ENCODE peak calls at places on chromosomes 3 and 15, in five cellular contexts. One of them, this sample, is unnamed.

GRCh38 chr15:78909160-78909695 is 35.6 kb downstream of the CTSH start:
- DNase-seq in HFFc6: no peak
- DNase-seq in kidney epithelial cell: no peak
- DNase-seq in frontal cortex: no peak
- DNase-seq in AG08395: no peak
- DNase-seq in this sample: no peak

GRCh38 chr3:44297255-44297654 is 41.3 kb upstream of the TCAIM start:
- DNase-seq in HFFc6: no peak
- DNase-seq in kidney epithelial cell: no peak
- DNase-seq in frontal cortex: no peak
- DNase-seq in AG08395: no peak
- DNase-seq in this sample: no peak

GRCh38 chr3:59451041-59451763 is 401.4 kb upstream of the CFAP20DC start:
- DNase-seq in HFFc6: no peak
- DNase-seq in kidney epithelial cell: no peak
- DNase-seq in frontal cortex: no peak
- DNase-seq in AG08395: peak; percentile 32
- DNase-seq in this sample: no peak

GRCh38 chr3:142588708-142589107 is 7.5 kb upstream of the PLS1 start:
- DNase-seq in HFFc6: no peak
- DNase-seq in kidney epithelial cell: no peak
- DNase-seq in frontal cortex: no peak
- DNase-seq in AG08395: no peak
- DNase-seq in this sample: no peak

GRCh38 chr3:14318638-14319037 is 83.8 kb upstream of the SLC6A6 start:
- DNase-seq in HFFc6: no peak
- DNase-seq in kidney epithelial cell: no peak
- DNase-seq in frontal cortex: no peak
- DNase-seq in AG08395: no peak
- DNase-seq in this sample: no peak

GRCh38 chr15:35393403-35393802 is 152.6 kb downstream of the DPH6 start:
- DNase-seq in HFFc6: peak; percentile 21
- DNase-seq in kidney epithelial cell: no peak
- DNase-seq in frontal cortex: no peak
- DNase-seq in AG08395: peak; percentile 26
- DNase-seq in this sample: no peak

GRCh38 chr3:128482857-128483656 is 9.9 kb downstream of the GATA2 start:
- DNase-seq in HFFc6: peak; percentile 93
- DNase-seq in kidney epithelial cell: no peak
- DNase-seq in frontal cortex: no peak
- DNase-seq in AG08395: peak; percentile 77
- DNase-seq in this sample: no peak

GRCh38 chr15:63236272-63236671 is 41.1 kb upstream of the APH1B start:
- DNase-seq in HFFc6: no peak
- DNase-seq in kidney epithelial cell: no peak
- DNase-seq in frontal cortex: no peak
- DNase-seq in AG08395: no peak
- DNase-seq in this sample: no peak

GRCh38 chr3:177459397-177459796 is 262.1 kb upstream of the TBL1XR1 start:
- DNase-seq in HFFc6: peak; percentile 28
- DNase-seq in kidney epithelial cell: peak; percentile 64
- DNase-seq in frontal cortex: no peak
- DNase-seq in AG08395: peak; percentile 56
- DNase-seq in this sample: no peak

GRCh38 chr15:67832031-67832551 is 6.8 kb downstream of the SKOR1 start:
- DNase-seq in HFFc6: peak; percentile 46
- DNase-seq in kidney epithelial cell: no peak
- DNase-seq in frontal cortex: peak; percentile 28
- DNase-seq in AG08395: no peak
- DNase-seq in this sample: no peak

This sample was measured in putamen.